ENCODE peak calls at places on chromosomes 12 and 14, in five cellular contexts. T, Z, O, S and V are unnamed samples.

GRCh38 chr12:121787063-121787774 is 6.3 kb downstream of the RHOF start:
- DNase-seq in T (no peak), Z (no peak), O (no peak), S (no peak), V (peak; percentile 91)

GRCh38 chr12:3313066-3313465 is 177.9 kb upstream of the PRMT8 start:
- DNase-seq in T (peak; percentile 88), Z (no peak), O (no peak), S (no peak), V (no peak)

GRCh38 chr12:2794261-2794735 is 472 bp upstream of the FKBP4 start:
- DNase-seq in T (no peak), Z (peak; percentile 45), O (no peak), S (no peak), V (peak; percentile 89)

GRCh38 chr12:11797317-11797913 is 147.9 kb downstream of the ETV6 start:
- DNase-seq in T (peak; percentile 97), Z (peak; percentile 63), O (no peak), S (no peak), V (no peak)

GRCh38 chr12:32116897-32117296 is 10.2 kb downstream of the BICD1 start:
- DNase-seq in T (peak; percentile 65), Z (no peak), O (no peak), S (no peak), V (no peak)

GRCh38 chr14:93775744-93776143 is 12.5 kb downstream of the PRIMA1 start:
- DNase-seq in T (no peak), Z (no peak), O (no peak), S (no peak), V (no peak)

GRCh38 chr14:103656031-103656757 is 27.2 kb downstream of the KLC1 start:
- DNase-seq in T (peak; percentile 41), Z (no peak), O (no peak), S (no peak), V (no peak)

GRCh38 chr12:108568653-108569154 is 6.3 kb downstream of the ISCU start:
- DNase-seq in T (no peak), Z (no peak), O (no peak), S (no peak), V (peak; percentile 86)

GRCh38 chr12:94304566-94305061 is 155.1 kb downstream of the CEP83 start:
- DNase-seq in T (peak; percentile 66), Z (no peak), O (no peak), S (no peak), V (no peak)

GRCh38 chr14:104732355-104732804 is 8.4 kb downstream of the ADSS1 start:
- DNase-seq in T (no peak), Z (no peak), O (no peak), S (peak; percentile 74), V (no peak)

GRCh38 chr14:102234331-102235264 is 70.4 kb downstream of the MOK start:
- DNase-seq in T (no peak), Z (no peak), O (no peak), S (no peak), V (peak; percentile 41)
- TF ChIP-seq POLR2A in T (no peak), Z (no peak), O (no peak), S (no peak), V (no peak)

GRCh38 chr12:112159146-112159541 is 33.8 kb downstream of the TRAFD1 start:
- DNase-seq in T (no peak), Z (no peak), O (no peak), S (no peak), V (peak; percentile 51)
- TF ChIP-seq POLR2A in T (no peak), Z (no peak), O (no peak), S (no peak), V (no peak)

DNA sequence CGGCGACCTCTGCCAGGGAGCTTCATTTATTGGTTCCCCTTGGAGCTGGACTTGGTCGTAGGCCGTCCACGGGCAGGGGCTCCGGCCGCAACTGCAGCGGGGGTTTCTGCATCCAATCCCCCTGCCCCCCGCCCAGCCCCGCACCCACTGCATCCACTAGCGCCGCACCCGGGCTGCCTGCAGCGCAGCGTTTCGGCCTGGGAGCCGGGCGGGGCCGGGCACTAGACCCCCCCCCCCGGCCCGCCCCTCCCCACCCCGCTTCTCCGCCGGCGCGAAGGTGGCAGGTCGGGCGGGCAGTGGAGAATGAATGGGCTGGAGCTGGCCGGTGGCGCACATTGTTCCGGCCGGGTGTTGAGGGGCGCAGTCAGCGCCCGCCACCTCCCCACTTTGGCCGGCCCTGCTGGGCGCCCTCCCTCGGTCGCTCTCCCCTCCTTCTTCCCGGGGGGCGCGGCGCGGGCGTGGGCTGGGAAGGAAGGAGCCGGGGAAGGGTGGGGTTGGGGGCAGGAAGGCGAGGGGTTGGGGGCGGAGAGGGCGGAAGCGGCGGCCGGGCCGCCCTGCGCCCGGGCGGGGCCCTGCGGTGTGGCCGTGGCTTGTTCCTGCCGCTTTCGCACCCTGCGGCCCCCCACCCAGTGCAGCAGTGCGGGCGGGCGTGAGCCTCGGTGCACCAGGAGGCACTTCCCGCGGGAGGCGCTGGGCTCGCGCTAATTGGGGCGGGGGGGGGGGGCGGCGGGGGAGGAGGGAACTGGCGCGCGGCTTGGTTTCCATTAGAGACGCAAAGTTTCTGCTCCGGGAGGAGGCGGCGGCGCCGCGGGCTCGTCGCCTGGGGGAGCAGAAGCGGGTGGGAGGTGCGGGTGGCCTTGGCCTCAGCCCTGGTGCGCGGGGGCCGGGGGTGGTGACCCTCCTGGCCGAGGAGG is 829 bp downstream of the CALM1 start:
- DNase-seq in T (peak; percentile 24), Z (peak; percentile 39), O (peak; percentile 47), S (peak; percentile 71), V (peak; percentile 94)
- TF ChIP-seq POLR2A in T (no peak), Z (no peak), O (no peak), S (peak; percentile 51), V (no peak)

GRCh38 chr12:104218935-104219334 is 3.4 kb downstream of the TXNRD1 start:
- DNase-seq in T (peak; percentile 74), Z (no peak), O (no peak), S (no peak), V (no peak)

GRCh38 chr12:104212516-104212915 is 3.1 kb upstream of the TXNRD1 start:
- DNase-seq in T (peak; percentile 41), Z (no peak), O (no peak), S (no peak), V (no peak)

GRCh38 chr12:104213952-104214351 is 1.6 kb upstream of the TXNRD1 start:
- DNase-seq in T (peak; percentile 96), Z (peak; percentile 40), O (no peak), S (peak; percentile 45), V (no peak)

GRCh38 chr12:104216461-104217058 is 981 bp downstream of the TXNRD1 start:
- DNase-seq in T (no peak), Z (no peak), O (no peak), S (no peak), V (no peak)

DNA sequence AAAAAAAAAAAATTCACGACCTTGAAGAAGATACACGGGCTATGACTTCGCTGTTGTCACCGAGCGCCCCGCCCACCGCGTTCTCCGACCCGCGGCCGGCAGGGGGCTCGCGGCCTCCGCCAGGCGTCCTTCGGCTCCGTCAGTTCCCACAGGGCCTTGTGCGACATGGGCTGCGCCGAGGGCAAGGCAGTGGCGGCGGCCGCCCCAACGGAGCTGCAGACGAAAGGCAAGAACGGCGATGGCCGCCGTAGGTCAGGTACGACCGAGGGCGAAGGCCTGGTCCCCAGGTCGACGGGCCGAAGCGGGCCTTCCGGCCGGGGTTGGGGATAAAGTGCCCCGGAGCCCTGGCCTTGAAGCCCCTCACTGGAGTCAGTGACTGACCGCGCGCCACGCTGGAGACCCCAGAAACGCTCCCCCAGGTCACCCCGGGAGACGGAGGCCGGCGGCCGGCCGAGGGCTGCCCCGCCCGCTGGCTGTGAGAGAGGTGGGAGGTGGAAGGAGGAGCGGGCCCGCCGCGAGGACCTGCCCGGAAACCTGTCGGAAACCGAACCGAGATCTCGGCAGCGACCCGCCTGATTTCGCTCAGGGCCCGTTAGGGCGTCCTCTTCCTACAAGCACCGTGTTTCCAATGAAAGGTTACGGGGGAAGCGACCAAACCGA is at the start of gene TXNRD1:
- DNase-seq in T (peak; percentile 76), Z (peak; percentile 70), O (peak; percentile 88), S (no peak), V (peak; percentile 97)
- TF ChIP-seq POLR2A in T (peak; percentile 63), Z (peak; percentile 38), O (no peak), S (no peak), V (no peak)

DNA sequence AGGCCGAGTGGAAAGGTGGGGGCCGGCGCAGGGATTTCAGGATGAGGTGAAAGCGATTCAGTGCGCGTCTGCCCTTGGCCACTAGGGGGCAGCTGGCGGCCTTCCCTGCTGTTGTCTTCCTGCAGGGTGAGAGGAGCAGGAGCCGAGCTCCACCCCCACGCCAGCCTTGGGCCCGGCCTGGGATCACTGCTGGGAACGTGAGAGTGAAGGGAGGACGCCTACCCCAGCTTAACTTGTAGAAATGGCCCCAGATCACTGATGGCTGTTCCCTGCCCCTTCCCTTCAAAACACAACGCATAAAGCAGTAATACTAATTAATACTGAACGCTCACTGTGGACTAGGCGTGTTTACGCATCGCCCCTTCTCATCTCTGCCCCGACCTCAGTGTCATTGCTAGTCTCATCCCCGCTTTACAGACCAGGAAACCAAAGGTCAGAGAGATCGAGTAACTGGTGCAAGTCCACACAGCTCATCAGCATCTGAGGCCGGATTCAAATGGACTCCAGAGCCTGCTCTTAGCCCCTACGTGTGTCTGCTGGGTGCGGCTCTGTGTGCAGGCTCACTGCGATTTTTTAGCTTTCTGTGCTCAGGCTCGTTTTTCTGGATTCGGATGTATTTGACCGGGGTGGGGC is 24.3 kb downstream of the MVK start:
- DNase-seq in T (peak; percentile 75), Z (peak; percentile 83), O (peak; percentile 84), S (peak; percentile 97), V (peak; percentile 92)
- TF ChIP-seq POLR2A in T (no peak), Z (no peak), O (no peak), S (no peak), V (no peak)